ENCODE peak calls at places on chromosomes 11 and 22, in four cellular contexts. One of them, this sample, is unnamed.

GRCh38 chr11:48063424-48063978 is 83.1 kb downstream of the PTPRJ start:
- DNase-seq in KG1: no peak
- DNase-seq in KBM-7: no peak
- DNase-seq in activated CD8-positive, alpha-beta memory T cell treated with anti-CD3 and anti-CD28 coated beads, Interleukin-2, amount 50 U/mL, for 4 hours: no peak
- DNase-seq in this sample: no peak

GRCh38 chr11:90202342-90202741 is 20.5 kb downstream of the CHORDC1 start:
- DNase-seq in KG1: no peak
- DNase-seq in KBM-7: no peak
- DNase-seq in activated CD8-positive, alpha-beta memory T cell treated with anti-CD3 and anti-CD28 coated beads, Interleukin-2, amount 50 U/mL, for 4 hours: no peak
- DNase-seq in this sample: no peak

GRCh38 chr22:50683086-50683993 is 10.7 kb downstream of the SHANK3 start:
- DNase-seq in KG1: no peak
- DNase-seq in KBM-7: no peak
- DNase-seq in activated CD8-positive, alpha-beta memory T cell treated with anti-CD3 and anti-CD28 coated beads, Interleukin-2, amount 50 U/mL, for 4 hours: peak
- DNase-seq in this sample: no peak

GRCh38 chr11:32817181-32817842 is 12.4 kb upstream of the PRRG4 start:
- DNase-seq in KG1: no peak
- DNase-seq in KBM-7: no peak
- DNase-seq in activated CD8-positive, alpha-beta memory T cell treated with anti-CD3 and anti-CD28 coated beads, Interleukin-2, amount 50 U/mL, for 4 hours: no peak
- DNase-seq in this sample: no peak

GRCh38 chr22:31241200-31241599 is 29.1 kb downstream of the LIMK2 start:
- DNase-seq in KG1: no peak
- DNase-seq in KBM-7: no peak
- DNase-seq in activated CD8-positive, alpha-beta memory T cell treated with anti-CD3 and anti-CD28 coated beads, Interleukin-2, amount 50 U/mL, for 4 hours: no peak
- DNase-seq in this sample: no peak

GRCh38 chr22:38290347-38290746 is 17.5 kb upstream of the TMEM184B start:
- DNase-seq in KG1: no peak
- DNase-seq in KBM-7: no peak
- DNase-seq in activated CD8-positive, alpha-beta memory T cell treated with anti-CD3 and anti-CD28 coated beads, Interleukin-2, amount 50 U/mL, for 4 hours: no peak
- DNase-seq in this sample: no peak

GRCh38 chr11:60133917-60134316 is 45.5 kb downstream of the MS4A2 start:
- DNase-seq in KG1: no peak
- DNase-seq in KBM-7: no peak
- DNase-seq in activated CD8-positive, alpha-beta memory T cell treated with anti-CD3 and anti-CD28 coated beads, Interleukin-2, amount 50 U/mL, for 4 hours: no peak
- DNase-seq in this sample: no peak

GRCh38 chr22:30705710-30706651 is 11.3 kb downstream of the OSBP2 start:
- DNase-seq in KG1: no peak
- DNase-seq in KBM-7: peak
- DNase-seq in activated CD8-positive, alpha-beta memory T cell treated with anti-CD3 and anti-CD28 coated beads, Interleukin-2, amount 50 U/mL, for 4 hours: no peak
- DNase-seq in this sample: no peak

GRCh38 chr22:19341500-19341899 is 50.0 kb upstream of the CLTCL1 start:
- DNase-seq in KG1: no peak
- DNase-seq in KBM-7: no peak
- DNase-seq in activated CD8-positive, alpha-beta memory T cell treated with anti-CD3 and anti-CD28 coated beads, Interleukin-2, amount 50 U/mL, for 4 hours: no peak
- DNase-seq in this sample: no peak

GRCh38 chr11:15590131-15590530 is 475.4 kb downstream of the INSC start:
- DNase-seq in KG1: no peak
- DNase-seq in KBM-7: no peak
- DNase-seq in activated CD8-positive, alpha-beta memory T cell treated with anti-CD3 and anti-CD28 coated beads, Interleukin-2, amount 50 U/mL, for 4 hours: no peak
- DNase-seq in this sample: no peak

GRCh38 chr22:44363980-44364749 is 51.4 kb upstream of the SHISAL1 start:
- DNase-seq in KG1: no peak
- DNase-seq in KBM-7: no peak
- DNase-seq in activated CD8-positive, alpha-beta memory T cell treated with anti-CD3 and anti-CD28 coated beads, Interleukin-2, amount 50 U/mL, for 4 hours: no peak
- DNase-seq in this sample: no peak

GRCh38 chr22:36369004-36369921 is 18.5 kb downstream of the MYH9 start:
- DNase-seq in KG1: no peak
- DNase-seq in KBM-7: no peak
- DNase-seq in activated CD8-positive, alpha-beta memory T cell treated with anti-CD3 and anti-CD28 coated beads, Interleukin-2, amount 50 U/mL, for 4 hours: peak
- DNase-seq in this sample: no peak

GRCh38 chr22:45632791-45633515 is 38.7 kb upstream of the ATXN10 start:
- DNase-seq in KG1: no peak
- DNase-seq in KBM-7: no peak
- DNase-seq in activated CD8-positive, alpha-beta memory T cell treated with anti-CD3 and anti-CD28 coated beads, Interleukin-2, amount 50 U/mL, for 4 hours: no peak
- DNase-seq in this sample: no peak

GRCh38 chr11:19234428-19234827 is 6.3 kb downstream of the E2F8 start:
- DNase-seq in KG1: no peak
- DNase-seq in KBM-7: no peak
- DNase-seq in activated CD8-positive, alpha-beta memory T cell treated with anti-CD3 and anti-CD28 coated beads, Interleukin-2, amount 50 U/mL, for 4 hours: no peak
- DNase-seq in this sample: no peak

GRCh38 chr11:95487391-95487790 is 256.4 kb upstream of the SESN3 start:
- DNase-seq in KG1: no peak
- DNase-seq in KBM-7: no peak
- DNase-seq in activated CD8-positive, alpha-beta memory T cell treated with anti-CD3 and anti-CD28 coated beads, Interleukin-2, amount 50 U/mL, for 4 hours: no peak
- DNase-seq in this sample: no peak

GRCh38 chr11:66958232-66958955 is at the start of gene PC:
- DNase-seq in KG1: peak
- DNase-seq in KBM-7: peak
- DNase-seq in activated CD8-positive, alpha-beta memory T cell treated with anti-CD3 and anti-CD28 coated beads, Interleukin-2, amount 50 U/mL, for 4 hours: peak
- DNase-seq in this sample: peak

GRCh38 chr11:96167233-96167632 is 175.8 kb downstream of the MAML2 start:
- DNase-seq in KG1: no peak
- DNase-seq in KBM-7: no peak
- DNase-seq in activated CD8-positive, alpha-beta memory T cell treated with anti-CD3 and anti-CD28 coated beads, Interleukin-2, amount 50 U/mL, for 4 hours: no peak
- DNase-seq in this sample: no peak

GRCh38 chr11:2862395-2862949 is 23.1 kb downstream of the CDKN1C start:
- DNase-seq in KG1: no peak
- DNase-seq in KBM-7: no peak
- DNase-seq in activated CD8-positive, alpha-beta memory T cell treated with anti-CD3 and anti-CD28 coated beads, Interleukin-2, amount 50 U/mL, for 4 hours: no peak
- DNase-seq in this sample: no peak

GRCh38 chr11:10975287-10975721 is 117.5 kb upstream of the ZBED5 start:
- DNase-seq in KG1: no peak
- DNase-seq in KBM-7: no peak
- DNase-seq in activated CD8-positive, alpha-beta memory T cell treated with anti-CD3 and anti-CD28 coated beads, Interleukin-2, amount 50 U/mL, for 4 hours: no peak
- DNase-seq in this sample: no peak

GRCh38 chr11:20205807-20206206 is 45.5 kb upstream of the DBX1 start:
- DNase-seq in KG1: no peak
- DNase-seq in KBM-7: no peak
- DNase-seq in activated CD8-positive, alpha-beta memory T cell treated with anti-CD3 and anti-CD28 coated beads, Interleukin-2, amount 50 U/mL, for 4 hours: no peak
- DNase-seq in this sample: no peak

GRCh38 chr11:45449036-45449601 is 163.0 kb upstream of the SYT13 start:
- DNase-seq in KG1: no peak
- DNase-seq in KBM-7: no peak
- DNase-seq in activated CD8-positive, alpha-beta memory T cell treated with anti-CD3 and anti-CD28 coated beads, Interleukin-2, amount 50 U/mL, for 4 hours: no peak
- DNase-seq in this sample: no peak

GRCh38 chr11:2593393-2593950 is 106.3 kb downstream of the KCNQ1OT1 start:
- DNase-seq in KG1: no peak
- DNase-seq in KBM-7: no peak
- DNase-seq in activated CD8-positive, alpha-beta memory T cell treated with anti-CD3 and anti-CD28 coated beads, Interleukin-2, amount 50 U/mL, for 4 hours: no peak
- DNase-seq in this sample: no peak

GRCh38 chr11:134536219-134536618 is 124.2 kb upstream of the B3GAT1 start:
- DNase-seq in KG1: no peak
- DNase-seq in KBM-7: no peak
- DNase-seq in activated CD8-positive, alpha-beta memory T cell treated with anti-CD3 and anti-CD28 coated beads, Interleukin-2, amount 50 U/mL, for 4 hours: no peak
- DNase-seq in this sample: no peak

GRCh38 chr22:36191106-36191836 is 10.3 kb downstream of the APOL4 start:
- DNase-seq in KG1: no peak
- DNase-seq in KBM-7: no peak
- DNase-seq in activated CD8-positive, alpha-beta memory T cell treated with anti-CD3 and anti-CD28 coated beads, Interleukin-2, amount 50 U/mL, for 4 hours: no peak
- DNase-seq in this sample: no peak

GRCh38 chr22:20580179-20580578 is 72.8 kb downstream of the MED15 start:
- DNase-seq in KG1: no peak
- DNase-seq in KBM-7: no peak
- DNase-seq in activated CD8-positive, alpha-beta memory T cell treated with anti-CD3 and anti-CD28 coated beads, Interleukin-2, amount 50 U/mL, for 4 hours: no peak
- DNase-seq in this sample: no peak

GRCh38 chr22:19810381-19811141 is 44.1 kb downstream of the GNB1L start:
- DNase-seq in KG1: no peak
- DNase-seq in KBM-7: no peak
- DNase-seq in activated CD8-positive, alpha-beta memory T cell treated with anti-CD3 and anti-CD28 coated beads, Interleukin-2, amount 50 U/mL, for 4 hours: peak
- DNase-seq in this sample: no peak

GRCh38 chr22:29292379-29292778 is 14.1 kb upstream of the GAS2L1 start:
- DNase-seq in KG1: no peak
- DNase-seq in KBM-7: no peak
- DNase-seq in activated CD8-positive, alpha-beta memory T cell treated with anti-CD3 and anti-CD28 coated beads, Interleukin-2, amount 50 U/mL, for 4 hours: no peak
- DNase-seq in this sample: no peak

GRCh38 chr11:68206211-68206610 is 6.9 kb downstream of the KMT5B start:
- DNase-seq in KG1: peak
- DNase-seq in KBM-7: peak
- DNase-seq in activated CD8-positive, alpha-beta memory T cell treated with anti-CD3 and anti-CD28 coated beads, Interleukin-2, amount 50 U/mL, for 4 hours: no peak
- DNase-seq in this sample: no peak

GRCh38 chr11:91047882-91048281 is 825.0 kb upstream of the CHORDC1 start:
- DNase-seq in KG1: no peak
- DNase-seq in KBM-7: no peak
- DNase-seq in activated CD8-positive, alpha-beta memory T cell treated with anti-CD3 and anti-CD28 coated beads, Interleukin-2, amount 50 U/mL, for 4 hours: no peak
- DNase-seq in this sample: no peak

GRCh38 chr22:37256075-37256726 is 12.1 kb upstream of the RAC2 start:
- DNase-seq in KG1: no peak
- DNase-seq in KBM-7: no peak
- DNase-seq in activated CD8-positive, alpha-beta memory T cell treated with anti-CD3 and anti-CD28 coated beads, Interleukin-2, amount 50 U/mL, for 4 hours: no peak
- DNase-seq in this sample: no peak

GRCh38 chr11:2173150-2173693 is 1.6 kb upstream of the TH start:
- DNase-seq in KG1: no peak
- DNase-seq in KBM-7: no peak
- DNase-seq in activated CD8-positive, alpha-beta memory T cell treated with anti-CD3 and anti-CD28 coated beads, Interleukin-2, amount 50 U/mL, for 4 hours: no peak
- DNase-seq in this sample: no peak